ENCODE peak calls at places on chromosome 22, in seven cellular contexts. One of them, this sample, is unnamed.

GRCh38 chr22:25514436-25514835 is 50.0 kb upstream of the GRK3 start:
- DNase-seq in epithelial cell of esophagus: peak
- DNase-seq in CD4-positive, alpha-beta T cell: no peak
- DNase-seq in fibroblast of villous mesenchyme: no peak
- DNase-seq in right lobe of liver: no peak
- DNase-seq in IMR-90: peak
- DNase-seq in astrocyte of the cerebellum: no peak
- DNase-seq in this sample: no peak

GRCh38 chr22:30104501-30105156 is 24.4 kb downstream of the HORMAD2 start:
- DNase-seq in CD4-positive, alpha-beta T cell: no peak
- DNase-seq in fibroblast of villous mesenchyme: no peak
- DNase-seq in right lobe of liver: no peak
- DNase-seq in epithelial cell of esophagus: no peak
- DNase-seq in IMR-90: peak
- DNase-seq in astrocyte of the cerebellum: no peak
- DNase-seq in this sample: no peak

GRCh38 chr22:29799217-29799680 is 32.1 kb downstream of the UQCR10 start:
- DNase-seq in fibroblast of villous mesenchyme: peak
- DNase-seq in CD4-positive, alpha-beta T cell: no peak
- DNase-seq in astrocyte of the cerebellum: peak
- DNase-seq in epithelial cell of esophagus: peak
- DNase-seq in IMR-90: peak
- DNase-seq in right lobe of liver: peak
- DNase-seq in this sample: no peak

GRCh38 chr22:46815896-46816721 is 53.7 kb downstream of the TBC1D22A start:
- DNase-seq in astrocyte of the cerebellum: no peak
- DNase-seq in IMR-90: peak
- DNase-seq in CD4-positive, alpha-beta T cell: no peak
- DNase-seq in epithelial cell of esophagus: no peak
- DNase-seq in fibroblast of villous mesenchyme: peak
- DNase-seq in right lobe of liver: peak
- DNase-seq in this sample: no peak

GRCh38 chr22:30584441-30584840 is 7.3 kb downstream of the PES1 start:
- DNase-seq in fibroblast of villous mesenchyme: no peak
- DNase-seq in epithelial cell of esophagus: no peak
- DNase-seq in CD4-positive, alpha-beta T cell: no peak
- DNase-seq in IMR-90: no peak
- DNase-seq in right lobe of liver: no peak
- DNase-seq in astrocyte of the cerebellum: no peak
- DNase-seq in this sample: no peak

GRCh38 chr22:30038219-30038618 is 42.0 kb upstream of the HORMAD2 start:
- DNase-seq in IMR-90: peak
- DNase-seq in epithelial cell of esophagus: peak
- DNase-seq in astrocyte of the cerebellum: no peak
- DNase-seq in fibroblast of villous mesenchyme: peak
- DNase-seq in right lobe of liver: no peak
- DNase-seq in CD4-positive, alpha-beta T cell: no peak
- DNase-seq in this sample: no peak

GRCh38 chr22:46580940-46581579 is 39.1 kb upstream of the GRAMD4 start:
- DNase-seq in right lobe of liver: peak
- DNase-seq in CD4-positive, alpha-beta T cell: no peak
- DNase-seq in fibroblast of villous mesenchyme: no peak
- DNase-seq in epithelial cell of esophagus: no peak
- DNase-seq in astrocyte of the cerebellum: no peak
- DNase-seq in IMR-90: no peak
- DNase-seq in this sample: no peak

GRCh38 chr22:46078241-46079092 is 71.9 kb upstream of the PPARA start:
- DNase-seq in IMR-90: no peak
- DNase-seq in astrocyte of the cerebellum: no peak
- DNase-seq in fibroblast of villous mesenchyme: peak
- DNase-seq in right lobe of liver: peak
- DNase-seq in epithelial cell of esophagus: peak
- DNase-seq in CD4-positive, alpha-beta T cell: no peak
- DNase-seq in this sample: peak

GRCh38 chr22:30420401-30421178 is 5.0 kb upstream of the MTFP1 start:
- DNase-seq in fibroblast of villous mesenchyme: peak
- DNase-seq in right lobe of liver: peak
- DNase-seq in CD4-positive, alpha-beta T cell: no peak
- DNase-seq in IMR-90: peak
- DNase-seq in epithelial cell of esophagus: peak
- DNase-seq in astrocyte of the cerebellum: no peak
- DNase-seq in this sample: no peak

GRCh38 chr22:47322854-47323253 is 560.4 kb downstream of the TBC1D22A start:
- DNase-seq in CD4-positive, alpha-beta T cell: no peak
- DNase-seq in fibroblast of villous mesenchyme: no peak
- DNase-seq in right lobe of liver: no peak
- DNase-seq in astrocyte of the cerebellum: no peak
- DNase-seq in IMR-90: no peak
- DNase-seq in epithelial cell of esophagus: no peak
- DNase-seq in this sample: no peak

GRCh38 chr22:30115705-30116104 is 35.4 kb downstream of the HORMAD2 start:
- DNase-seq in fibroblast of villous mesenchyme: no peak
- DNase-seq in right lobe of liver: no peak
- DNase-seq in astrocyte of the cerebellum: no peak
- DNase-seq in epithelial cell of esophagus: peak
- DNase-seq in IMR-90: peak
- DNase-seq in CD4-positive, alpha-beta T cell: no peak
- DNase-seq in this sample: no peak

GRCh38 chr22:47392729-47393128 is 630.3 kb downstream of the TBC1D22A start:
- DNase-seq in IMR-90: no peak
- DNase-seq in epithelial cell of esophagus: no peak
- DNase-seq in CD4-positive, alpha-beta T cell: no peak
- DNase-seq in fibroblast of villous mesenchyme: no peak
- DNase-seq in right lobe of liver: peak
- DNase-seq in astrocyte of the cerebellum: no peak
- DNase-seq in this sample: no peak

GRCh38 chr22:39496131-39496838 is 5.8 kb upstream of the MIEF1 start:
- DNase-seq in right lobe of liver: peak
- DNase-seq in epithelial cell of esophagus: peak
- DNase-seq in IMR-90: peak
- DNase-seq in CD4-positive, alpha-beta T cell: no peak
- DNase-seq in astrocyte of the cerebellum: no peak
- DNase-seq in fibroblast of villous mesenchyme: peak
- DNase-seq in this sample: no peak

GRCh38 chr22:17368727-17369552 is at the start of gene CECR2:
- DNase-seq in CD4-positive, alpha-beta T cell: no peak
- DNase-seq in epithelial cell of esophagus: no peak
- DNase-seq in IMR-90: no peak
- DNase-seq in fibroblast of villous mesenchyme: no peak
- DNase-seq in right lobe of liver: peak
- DNase-seq in astrocyte of the cerebellum: no peak
- DNase-seq in this sample: peak

GRCh38 chr22:17366830-17367229 is 2.4 kb upstream of the CECR2 start:
- DNase-seq in astrocyte of the cerebellum: no peak
- DNase-seq in fibroblast of villous mesenchyme: no peak
- DNase-seq in CD4-positive, alpha-beta T cell: no peak
- DNase-seq in epithelial cell of esophagus: no peak
- DNase-seq in right lobe of liver: no peak
- DNase-seq in IMR-90: no peak
- DNase-seq in this sample: peak

GRCh38 chr22:17369553-17370035 is 334 bp downstream of the CECR2 start:
- DNase-seq in fibroblast of villous mesenchyme: no peak
- DNase-seq in right lobe of liver: peak
- DNase-seq in astrocyte of the cerebellum: no peak
- DNase-seq in epithelial cell of esophagus: no peak
- DNase-seq in CD4-positive, alpha-beta T cell: no peak
- DNase-seq in IMR-90: no peak
- DNase-seq in this sample: peak

GRCh38 chr22:17368144-17368726 is 1.0 kb upstream of the CECR2 start:
- DNase-seq in epithelial cell of esophagus: no peak
- DNase-seq in right lobe of liver: no peak
- DNase-seq in fibroblast of villous mesenchyme: no peak
- DNase-seq in IMR-90: no peak
- DNase-seq in astrocyte of the cerebellum: no peak
- DNase-seq in CD4-positive, alpha-beta T cell: no peak
- DNase-seq in this sample: no peak

GRCh38 chr22:17366329-17366728 is 2.9 kb upstream of the CECR2 start:
- DNase-seq in right lobe of liver: no peak
- DNase-seq in astrocyte of the cerebellum: no peak
- DNase-seq in epithelial cell of esophagus: no peak
- DNase-seq in IMR-90: no peak
- DNase-seq in fibroblast of villous mesenchyme: no peak
- DNase-seq in CD4-positive, alpha-beta T cell: no peak
- DNase-seq in this sample: no peak
- TF ChIP-seq CTCF in right lobe of liver: no peak
- TF ChIP-seq CTCF in astrocyte of the cerebellum: no peak
- TF ChIP-seq CTCF in epithelial cell of esophagus: no peak
- TF ChIP-seq CTCF in IMR-90: no peak
- TF ChIP-seq CTCF in fibroblast of villous mesenchyme: no peak
- TF ChIP-seq CTCF in CD4-positive, alpha-beta T cell: no peak
- TF ChIP-seq CTCF in this sample: no peak

GRCh38 chr22:19548964-19549363 is 24.8 kb upstream of the CLDN5 start:
- DNase-seq in epithelial cell of esophagus: no peak
- DNase-seq in CD4-positive, alpha-beta T cell: no peak
- DNase-seq in fibroblast of villous mesenchyme: no peak
- DNase-seq in IMR-90: no peak
- DNase-seq in astrocyte of the cerebellum: no peak
- DNase-seq in right lobe of liver: no peak
- DNase-seq in this sample: no peak
- TF ChIP-seq CTCF in epithelial cell of esophagus: no peak
- TF ChIP-seq CTCF in CD4-positive, alpha-beta T cell: no peak
- TF ChIP-seq CTCF in fibroblast of villous mesenchyme: no peak
- TF ChIP-seq CTCF in IMR-90: no peak
- TF ChIP-seq CTCF in astrocyte of the cerebellum: no peak
- TF ChIP-seq CTCF in right lobe of liver: no peak
- TF ChIP-seq CTCF in this sample: no peak

GRCh38 chr22:36942561-36942960 is 29.1 kb downstream of the CSF2RB start:
- DNase-seq in IMR-90: no peak
- DNase-seq in CD4-positive, alpha-beta T cell: no peak
- DNase-seq in astrocyte of the cerebellum: no peak
- DNase-seq in right lobe of liver: no peak
- DNase-seq in epithelial cell of esophagus: no peak
- DNase-seq in fibroblast of villous mesenchyme: no peak
- DNase-seq in this sample: no peak

GRCh38 chr22:36950797-36951590 is 37.6 kb downstream of the CSF2RB start:
- DNase-seq in IMR-90: no peak
- DNase-seq in CD4-positive, alpha-beta T cell: no peak
- DNase-seq in epithelial cell of esophagus: no peak
- DNase-seq in astrocyte of the cerebellum: no peak
- DNase-seq in right lobe of liver: no peak
- DNase-seq in fibroblast of villous mesenchyme: no peak
- DNase-seq in this sample: no peak

GRCh38 chr22:36948273-36949055 is 35.0 kb downstream of the CSF2RB start:
- DNase-seq in fibroblast of villous mesenchyme: peak
- DNase-seq in right lobe of liver: no peak
- DNase-seq in CD4-positive, alpha-beta T cell: no peak
- DNase-seq in IMR-90: no peak
- DNase-seq in astrocyte of the cerebellum: no peak
- DNase-seq in epithelial cell of esophagus: no peak
- DNase-seq in this sample: no peak

GRCh38 chr22:36951746-36952145 is 38.3 kb downstream of the CSF2RB start:
- DNase-seq in epithelial cell of esophagus: no peak
- DNase-seq in right lobe of liver: no peak
- DNase-seq in fibroblast of villous mesenchyme: no peak
- DNase-seq in IMR-90: no peak
- DNase-seq in astrocyte of the cerebellum: no peak
- DNase-seq in CD4-positive, alpha-beta T cell: no peak
- DNase-seq in this sample: no peak

DNA sequence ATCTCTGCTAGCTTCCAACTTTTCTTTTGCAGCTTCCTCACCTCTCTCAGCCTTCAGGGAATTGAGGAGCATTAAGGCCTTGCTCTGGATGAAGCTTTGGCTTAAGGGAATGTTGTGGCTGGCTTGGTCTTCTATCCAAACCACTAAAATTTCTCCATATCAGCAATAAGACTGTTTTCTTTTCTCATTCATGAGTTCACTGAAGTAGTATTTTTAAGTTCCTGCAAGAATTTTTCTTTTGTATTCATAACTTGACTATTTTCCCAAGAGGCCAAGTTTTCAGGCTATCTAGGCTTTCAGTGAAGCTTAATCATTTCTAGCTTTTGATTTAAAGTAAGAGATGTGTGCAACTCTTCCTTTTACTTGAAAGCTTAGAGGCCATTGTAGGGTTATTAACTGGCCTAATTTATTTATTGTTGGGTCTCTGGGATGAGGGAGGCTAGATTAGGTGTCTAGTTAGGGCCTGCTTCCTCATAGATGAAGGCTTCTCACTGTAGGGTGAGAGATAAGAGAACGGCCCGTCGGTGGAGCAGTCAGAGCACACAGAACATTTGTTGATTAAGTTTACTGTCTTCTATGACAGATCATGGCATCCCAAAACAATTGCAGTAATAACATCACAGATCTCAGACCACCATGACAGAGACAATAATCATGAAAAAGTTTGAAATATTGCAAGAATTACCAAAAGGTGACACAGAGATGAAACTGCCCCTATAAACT is 33.2 kb downstream of the CSF2RB start:
- DNase-seq in epithelial cell of esophagus: no peak
- DNase-seq in fibroblast of villous mesenchyme: peak
- DNase-seq in CD4-positive, alpha-beta T cell: no peak
- DNase-seq in IMR-90: no peak
- DNase-seq in right lobe of liver: no peak
- DNase-seq in astrocyte of the cerebellum: no peak
- DNase-seq in this sample: no peak
- TF ChIP-seq CTCF in epithelial cell of esophagus: peak
- TF ChIP-seq CTCF in fibroblast of villous mesenchyme: peak
- TF ChIP-seq CTCF in CD4-positive, alpha-beta T cell: no peak
- TF ChIP-seq CTCF in IMR-90: no peak
- TF ChIP-seq CTCF in right lobe of liver: no peak
- TF ChIP-seq CTCF in astrocyte of the cerebellum: no peak
- TF ChIP-seq CTCF in this sample: no peak

GRCh38 chr22:17791196-17791595 is 16.9 kb upstream of the BID start:
- DNase-seq in IMR-90: no peak
- DNase-seq in right lobe of liver: no peak
- DNase-seq in CD4-positive, alpha-beta T cell: no peak
- DNase-seq in epithelial cell of esophagus: no peak
- DNase-seq in astrocyte of the cerebellum: no peak
- DNase-seq in fibroblast of villous mesenchyme: no peak
- DNase-seq in this sample: no peak

GRCh38 chr22:17792854-17793434 is 18.7 kb upstream of the BID start:
- DNase-seq in IMR-90: no peak
- DNase-seq in right lobe of liver: no peak
- DNase-seq in astrocyte of the cerebellum: no peak
- DNase-seq in fibroblast of villous mesenchyme: no peak
- DNase-seq in CD4-positive, alpha-beta T cell: no peak
- DNase-seq in epithelial cell of esophagus: no peak
- DNase-seq in this sample: no peak

GRCh38 chr22:17789379-17790200 is 15.3 kb upstream of the BID start:
- DNase-seq in epithelial cell of esophagus: no peak
- DNase-seq in IMR-90: no peak
- DNase-seq in fibroblast of villous mesenchyme: no peak
- DNase-seq in astrocyte of the cerebellum: no peak
- DNase-seq in right lobe of liver: no peak
- DNase-seq in CD4-positive, alpha-beta T cell: no peak
- DNase-seq in this sample: no peak

GRCh38 chr22:17794726-17795125 is 20.5 kb upstream of the BID start:
- DNase-seq in astrocyte of the cerebellum: no peak
- DNase-seq in CD4-positive, alpha-beta T cell: no peak
- DNase-seq in right lobe of liver: no peak
- DNase-seq in IMR-90: no peak
- DNase-seq in fibroblast of villous mesenchyme: no peak
- DNase-seq in epithelial cell of esophagus: no peak
- DNase-seq in this sample: no peak

DNA sequence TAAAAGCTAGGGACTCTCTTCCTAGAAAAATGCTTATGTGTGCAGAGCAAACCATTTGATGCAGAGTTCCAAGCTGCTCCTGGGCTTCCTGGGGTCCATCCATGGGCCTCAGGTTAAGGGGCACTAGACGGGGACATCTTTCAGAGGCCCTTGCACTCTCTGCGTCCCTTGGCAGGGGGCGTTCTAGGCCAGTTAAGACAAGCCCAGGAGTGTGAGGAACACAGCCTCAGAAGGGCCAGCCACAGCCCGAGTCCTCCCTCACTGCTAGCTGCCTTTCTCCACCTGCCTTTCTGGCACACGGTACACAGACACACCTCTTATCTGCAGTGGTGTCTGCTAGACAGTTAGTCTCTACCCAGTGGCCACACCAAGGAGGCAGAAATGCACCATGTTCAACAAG is 18.0 kb upstream of the BID start:
- DNase-seq in astrocyte of the cerebellum: no peak
- DNase-seq in CD4-positive, alpha-beta T cell: no peak
- DNase-seq in fibroblast of villous mesenchyme: no peak
- DNase-seq in epithelial cell of esophagus: no peak
- DNase-seq in right lobe of liver: no peak
- DNase-seq in IMR-90: no peak
- DNase-seq in this sample: no peak
- TF ChIP-seq CTCF in astrocyte of the cerebellum: no peak
- TF ChIP-seq CTCF in CD4-positive, alpha-beta T cell: no peak
- TF ChIP-seq CTCF in fibroblast of villous mesenchyme: no peak
- TF ChIP-seq CTCF in epithelial cell of esophagus: no peak
- TF ChIP-seq CTCF in right lobe of liver: no peak
- TF ChIP-seq CTCF in IMR-90: no peak
- TF ChIP-seq CTCF in this sample: no peak